ENCODE peak calls at places on chromosomes 13 and 19, in eight cellular contexts. C is IMR-90, Z is GM23338, D is foreskin fibroblast, V is cardiac fibroblast, F is adrenal gland, R is BE2C, A is HCT116. X is an unnamed sample.

GRCh38 chr13:51928231-51928630 is 66.5 kb downstream of the CCDC70 start:
- DNase-seq in D (no peak), Z (no peak), C (no peak), F (no peak), A (no peak), R (peak), V (no peak), X (no peak)

GRCh38 chr19:12580180-12580694 is 29.0 kb upstream of the ZNF564 start:
- DNase-seq in C (peak), V (peak), R (no peak), D (peak), A (peak), Z (no peak), F (no peak), X (peak)

GRCh38 chr13:46489586-46490023 is 63.4 kb upstream of the LRCH1 start:
- DNase-seq in A (no peak), D (peak), V (peak), F (no peak), R (no peak), Z (no peak), C (peak), X (peak)

GRCh38 chr13:21124853-21125252 is 51.5 kb downstream of the SKA3 start:
- DNase-seq in F (peak), Z (peak), V (peak), D (peak), A (no peak), C (peak), R (peak), X (no peak)

GRCh38 chr19:19544257-19545127 is 6.4 kb downstream of the CILP2 start:
- DNase-seq in Z (no peak), F (no peak), A (no peak), V (no peak), D (no peak), C (no peak), R (peak), X (no peak)

GRCh38 chr19:55156202-55157063 is 1.1 kb downstream of the TNNI3 start:
- DNase-seq in A (peak), V (peak), Z (peak), D (peak), C (peak), R (peak), F (peak), X (no peak)

GRCh38 chr19:39132344-39132969 is 6.9 kb downstream of the PAK4 start:
- DNase-seq in D (no peak), A (no peak), R (no peak), V (no peak), F (no peak), C (no peak), Z (no peak), X (no peak)

GRCh38 chr13:68019901-68020300 is 789.8 kb upstream of the PCDH9 start:
- DNase-seq in F (no peak), V (no peak), A (no peak), R (no peak), D (no peak), C (no peak), Z (no peak), X (no peak)

GRCh38 chr13:30235206-30235605 is 72.1 kb downstream of the KATNAL1 start:
- DNase-seq in C (no peak), R (no peak), A (no peak), D (no peak), Z (no peak), V (peak), F (no peak), X (no peak)

GRCh38 chr19:55095260-55096060 is 19.8 kb downstream of the EPS8L1 start:
- DNase-seq in R (no peak), A (no peak), F (no peak), V (no peak), C (no peak), D (no peak), Z (peak), X (no peak)

GRCh38 chr19:10105241-10106099 is 692 bp upstream of the PPAN start:
- DNase-seq in C (no peak), Z (no peak), V (no peak), A (no peak), F (no peak), D (no peak), R (no peak), X (no peak)
- H3K4me3 ChIP-seq in C (no peak), Z (no peak), V (no peak), A (peak), F (no peak), D (peak), R (no peak), X (peak)

GRCh38 chr19:51101171-51101865 is 6.9 kb downstream of the CTU1 start:
- DNase-seq in R (no peak), V (no peak), C (no peak), D (peak), Z (no peak), A (no peak), F (no peak), X (no peak)
- H3K4me3 ChIP-seq in R (no peak), V (no peak), C (no peak), D (no peak), Z (no peak), A (no peak), F (no peak), X (no peak)

DNA sequence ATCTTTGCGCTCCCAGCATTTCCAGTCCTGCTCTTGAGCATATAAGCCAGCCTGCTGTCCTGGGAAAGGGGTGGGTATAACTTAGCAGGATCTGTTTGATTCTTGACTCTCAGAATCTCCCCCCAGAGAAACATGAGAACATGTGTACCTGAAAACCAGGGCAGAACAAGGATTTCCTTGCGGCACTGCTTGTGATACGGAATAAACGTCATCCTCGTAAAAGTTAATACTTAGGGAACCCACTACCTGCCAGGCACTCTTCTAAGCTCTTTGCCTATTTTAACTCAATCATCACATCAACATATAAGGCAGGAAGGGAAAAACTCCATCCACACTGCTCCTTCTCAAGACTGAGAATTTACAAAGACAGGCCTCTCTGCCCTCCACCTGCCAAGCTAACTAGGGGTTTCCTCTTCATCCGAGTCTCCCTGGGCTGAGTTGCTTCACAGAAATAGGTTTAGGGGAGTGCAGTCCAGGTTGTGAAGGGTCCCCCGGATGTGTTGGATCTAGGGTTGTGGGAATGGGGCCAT is 1.1 kb downstream of the ZNF653 start:
- DNase-seq in R (no peak), Z (no peak), C (no peak), F (no peak), V (no peak), A (no peak), D (no peak), X (no peak)
- H3K4me3 ChIP-seq in R (peak), Z (peak), C (peak), F (no peak), V (peak), A (peak), D (peak), X (peak)

GRCh38 chr19:42173695-42174094 is 41.4 kb upstream of the POU2F2 start:
- DNase-seq in Z (no peak), D (no peak), F (no peak), C (no peak), V (no peak), R (no peak), A (no peak), X (no peak)
- H3K4me3 ChIP-seq in Z (no peak), D (no peak), F (no peak), C (no peak), V (no peak), R (no peak), A (no peak), X (no peak)

GRCh38 chr19:56301886-56302620 is 12.6 kb downstream of the ZSCAN5A start:
- DNase-seq in A (no peak), C (no peak), V (no peak), D (no peak), R (no peak), Z (no peak), F (no peak), X (no peak)
- H3K4me3 ChIP-seq in A (no peak), C (no peak), V (no peak), D (no peak), R (no peak), Z (no peak), F (no peak), X (no peak)